ENCODE peak calls at places on chromosomes 12 and 14, in seven cellular contexts. H, C, Q, G, E, D and W are unnamed samples.

GRCh38 chr14:58899317-58899713 is 261.6 kb downstream of the DACT1 start:
- DNase-seq in H (no peak), G (no peak), Q (no peak), E (no peak), D (no peak), C (no peak), W (no peak)

GRCh38 chr14:93981874-93982683 is 5.7 kb upstream of the ASB2 start:
- DNase-seq in H (no peak), G (no peak), C (no peak), Q (no peak), D (peak; percentile 22), E (no peak), W (no peak)

GRCh38 chr12:124492879-124493808 is 74.3 kb downstream of the NCOR2 start:
- DNase-seq in C (no peak), H (no peak), Q (no peak), E (no peak), G (no peak), D (no peak), W (no peak)

GRCh38 chr12:33653362-33653761 is 213.7 kb upstream of the SYT10 start:
- DNase-seq in E (no peak), C (no peak), Q (no peak), H (no peak), D (no peak), G (no peak), W (no peak)

GRCh38 chr14:92696356-92696755 is 52.1 kb downstream of the LGMN start:
- DNase-seq in Q (no peak), H (no peak), D (no peak), G (no peak), E (no peak), C (no peak), W (no peak)

GRCh38 chr12:119802472-119802871 is 74.6 kb downstream of the CIT start:
- DNase-seq in Q (no peak), E (peak; percentile 38), G (no peak), H (peak; percentile 38), C (no peak), D (peak; percentile 17), W (no peak)

GRCh38 chr12:98594050-98594853 is 766 bp downstream of the SLC25A3 start:
- DNase-seq in C (no peak), E (peak; percentile 31), H (peak; percentile 41), Q (peak; percentile 11), D (peak; percentile 56), G (peak; percentile 52), W (no peak)

GRCh38 chr14:102754370-102755262 is 22.6 kb upstream of the TRAF3 start:
- DNase-seq in G (no peak), E (no peak), D (no peak), C (no peak), H (no peak), Q (no peak), W (no peak)

GRCh38 chr12:58387199-58387598 is 445.8 kb downstream of the ATP23 start:
- DNase-seq in C (no peak), H (no peak), D (no peak), Q (no peak), G (no peak), E (no peak), W (no peak)

GRCh38 chr12:46770501-46771183 is 55.2 kb downstream of the SLC38A4 start:
- DNase-seq in E (peak; percentile 30), C (no peak), Q (no peak), G (no peak), D (peak; percentile 69), H (no peak), W (no peak)

GRCh38 chr12:5619628-5620027 is 187.7 kb downstream of the NTF3 start:
- DNase-seq in C (no peak), H (no peak), E (no peak), D (no peak), G (no peak), Q (no peak), W (no peak)

GRCh38 chr12:45644521-45644920 is 85.0 kb upstream of the ARID2 start:
- DNase-seq in C (no peak), D (no peak), Q (no peak), E (no peak), H (no peak), G (no peak), W (no peak)

GRCh38 chr12:26121841-26122680 is 2.8 kb downstream of the BHLHE41 start:
- DNase-seq in C (no peak), Q (no peak), G (no peak), E (peak; percentile 66), H (peak; percentile 40), D (peak; percentile 74), W (no peak)

GRCh38 chr12:94282675-94283074 is 134.3 kb downstream of the PLXNC1 start:
- DNase-seq in G (peak; percentile 62), C (no peak), E (no peak), Q (peak; percentile 32), D (no peak), H (no peak), W (no peak)

GRCh38 chr14:94685166-94685581 is 73.0 kb downstream of the SERPINA3 start:
- DNase-seq in G (peak; percentile 22), Q (no peak), D (peak; percentile 41), C (no peak), H (no peak), E (no peak), W (no peak)

GRCh38 chr14:33699300-33699699 is 251.6 kb downstream of the EGLN3 start:
- DNase-seq in E (no peak), D (no peak), G (no peak), H (no peak), Q (no peak), C (no peak), W (no peak)

GRCh38 chr14:75430106-75430505 is 2.3 kb downstream of the JDP2 start:
- DNase-seq in H (no peak), C (peak; percentile 62), D (no peak), Q (no peak), G (no peak), E (no peak), W (no peak)

GRCh38 chr12:18683603-18684002 is 54.2 kb downstream of the PLCZ1 start:
- DNase-seq in Q (no peak), C (no peak), E (no peak), G (no peak), H (no peak), D (no peak), W (no peak)

GRCh38 chr12:112381421-112381897 is 772 bp downstream of the HECTD4 start:
- DNase-seq in C (peak; percentile 23), Q (peak; percentile 9), D (peak; percentile 62), E (peak; percentile 72), G (peak; percentile 40), H (peak; percentile 18), W (no peak)

GRCh38 chr12:106602071-106602470 is 19.3 kb downstream of the RFX4 start:
- DNase-seq in E (no peak), C (no peak), D (no peak), Q (no peak), G (no peak), H (no peak), W (no peak)

GRCh38 chr12:109730306-109731145 is 16.9 kb downstream of the FAM222A start:
- DNase-seq in Q (no peak), G (peak; percentile 10), E (no peak), H (peak; percentile 5), D (no peak), C (no peak), W (no peak)

DNA sequence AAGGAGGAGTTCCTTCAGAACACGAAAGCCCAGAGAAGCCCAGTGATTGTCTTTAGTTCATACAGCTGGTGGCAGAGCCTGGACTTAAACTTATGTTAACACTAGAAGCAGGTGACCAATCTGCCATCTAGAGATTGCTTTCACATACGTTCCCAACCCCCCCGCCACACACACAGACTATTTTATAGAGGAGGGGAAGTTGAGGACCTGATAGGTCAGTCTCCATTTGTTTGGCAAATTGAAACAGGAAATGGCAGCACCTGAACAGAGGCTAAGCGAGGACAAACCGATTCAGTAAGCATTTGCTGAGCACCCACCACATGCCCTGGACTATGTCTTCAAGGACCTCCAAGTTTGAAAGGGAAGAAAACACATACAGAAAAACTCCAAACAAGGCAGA is 4.8 kb upstream of the PLEKHD1 start:
- DNase-seq in C (no peak), D (no peak), G (no peak), Q (no peak), E (no peak), H (no peak), W (no peak)
- TF ChIP-seq CTCF in C (no peak), D (no peak), G (no peak), Q (no peak), E (no peak), H (no peak), W (no peak)

GRCh38 chr14:68016243-68016914 is 196.8 kb downstream of the RAD51B start:
- DNase-seq in E (no peak), C (no peak), Q (no peak), H (no peak), G (no peak), D (no peak), W (no peak)

GRCh38 chr14:68012861-68013260 is 193.3 kb downstream of the RAD51B start:
- DNase-seq in H (no peak), C (no peak), E (no peak), G (no peak), D (peak; percentile 2), Q (no peak), W (no peak)

GRCh38 chr14:68013326-68013725 is 193.7 kb downstream of the RAD51B start:
- DNase-seq in H (no peak), D (no peak), Q (no peak), E (no peak), G (no peak), C (no peak), W (no peak)

GRCh38 chr14:68014771-68015170 is 195.2 kb downstream of the RAD51B start:
- DNase-seq in H (no peak), D (no peak), G (no peak), E (no peak), C (no peak), Q (no peak), W (no peak)

GRCh38 chr14:68015356-68016242 is 196.0 kb downstream of the RAD51B start:
- DNase-seq in G (no peak), C (no peak), Q (no peak), H (no peak), E (no peak), D (no peak), W (no peak)
- TF ChIP-seq CTCF in G (no peak), C (no peak), Q (no peak), H (no peak), E (no peak), D (no peak), W (no peak)

DNA sequence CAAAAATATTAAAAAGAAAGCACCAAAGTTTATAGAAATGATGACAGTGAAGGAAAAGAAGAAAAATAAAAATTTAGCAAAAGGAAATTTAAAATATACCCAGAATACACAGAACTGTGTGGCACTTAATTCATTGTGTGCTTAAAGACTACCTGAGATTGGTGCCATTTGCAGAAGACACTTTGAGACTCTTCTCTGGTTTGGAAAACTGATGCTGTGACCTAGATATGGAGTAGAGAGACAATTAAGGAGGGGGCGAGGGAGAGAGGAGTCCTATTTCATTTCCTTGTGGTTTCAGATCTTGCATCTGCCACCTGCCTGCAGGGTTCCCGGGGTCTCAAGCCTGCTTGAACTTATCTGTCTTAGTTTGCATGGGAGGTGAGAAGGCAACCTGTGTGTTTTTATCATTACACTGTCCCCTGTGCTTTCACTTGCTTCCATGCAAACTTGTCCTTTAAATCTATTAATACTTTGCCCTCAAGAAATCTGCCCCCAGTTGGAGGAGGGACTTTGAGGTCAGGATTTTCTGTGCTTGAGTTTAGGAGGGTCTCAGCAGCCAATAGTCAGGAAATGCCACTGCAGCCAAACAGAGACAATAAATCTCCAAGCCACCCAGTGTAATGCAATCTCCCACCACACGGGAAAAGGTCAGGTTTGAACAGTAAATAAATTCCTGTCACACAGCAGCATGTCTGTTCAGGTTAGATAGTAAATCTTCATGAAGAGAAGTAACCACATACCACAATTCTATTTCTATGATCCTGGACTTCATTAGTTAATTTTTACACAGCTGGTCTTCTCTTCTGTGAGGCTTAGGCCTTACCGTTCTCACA is 119.4 kb downstream of the CAND1 start:
- DNase-seq in G (no peak), H (no peak), D (peak; percentile 31), Q (no peak), E (peak; percentile 25), C (no peak), W (no peak)
- TF ChIP-seq CTCF in G (no peak), H (peak; percentile 32), D (peak; percentile 42), Q (no peak), E (peak; percentile 78), C (no peak), W (no peak)

GRCh38 chr12:23127701-23128100 is 502.7 kb downstream of the ETNK1 start:
- DNase-seq in Q (no peak), D (no peak), G (no peak), C (no peak), H (no peak), E (no peak), W (no peak)
- TF ChIP-seq CTCF in Q (no peak), D (no peak), G (no peak), C (no peak), H (no peak), E (no peak), W (no peak)